ENCODE peak calls at places on chromosomes 5 and 9, in four cellular contexts. M is suprapubic skin, B is brain microvascular endothelial cell, J is choroid plexus epithelial cell. F is an unnamed sample.
A peak's percentile ranks its signal among the peaks of the same experiment; 100 is the strongest.

GRCh38 chr5:178668579-178668978 is 41.7 kb upstream of the CLK4 start:
- DNase-seq in J (no peak), B (no peak), M (no peak), F (no peak)

GRCh38 chr5:55172051-55172899 is 702 bp downstream of the CDC20B start:
- DNase-seq in M (no peak), J (peak; percentile 89), B (peak; percentile 53), F (peak; percentile 85)

GRCh38 chr9:76572205-76572550 is 113.2 kb downstream of the GCNT1 start:
- DNase-seq in J (no peak), M (no peak), B (no peak), F (no peak)

GRCh38 chr5:135131801-135132675 is 98.0 kb upstream of the PITX1 start:
- DNase-seq in M (no peak), B (peak; percentile 7), J (no peak), F (no peak)

GRCh38 chr9:69696802-69697201 is 24.6 kb upstream of the APBA1 start:
- DNase-seq in B (no peak), M (no peak), J (no peak), F (peak; percentile 6)

GRCh38 chr5:176700239-176700847 is 53.1 kb downstream of the TSPAN17 start:
- DNase-seq in M (no peak), B (no peak), J (peak; percentile 22), F (no peak)

GRCh38 chr9:91378695-91379127 is 17.0 kb upstream of the AUH start:
- DNase-seq in M (no peak), B (peak; percentile 76), J (peak; percentile 88), F (peak; percentile 96)

GRCh38 chr9:70408393-70409040 is 5.9 kb downstream of the KLF9 start:
- DNase-seq in J (no peak), M (no peak), B (no peak), F (peak; percentile 54)

GRCh38 chr5:135375040-135375439 is 24.0 kb downstream of the MACROH2A1 start:
- DNase-seq in B (no peak), M (peak; percentile 33), J (no peak), F (no peak)

GRCh38 chr9:91199739-91200497 is 161.8 kb downstream of the AUH start:
- DNase-seq in J (no peak), B (no peak), M (no peak), F (peak; percentile 33)

GRCh38 chr5:180137401-180138213 is 66.0 kb upstream of the RNF130 start:
- DNase-seq in B (no peak), J (no peak), M (peak; percentile 35), F (no peak)

DNA sequence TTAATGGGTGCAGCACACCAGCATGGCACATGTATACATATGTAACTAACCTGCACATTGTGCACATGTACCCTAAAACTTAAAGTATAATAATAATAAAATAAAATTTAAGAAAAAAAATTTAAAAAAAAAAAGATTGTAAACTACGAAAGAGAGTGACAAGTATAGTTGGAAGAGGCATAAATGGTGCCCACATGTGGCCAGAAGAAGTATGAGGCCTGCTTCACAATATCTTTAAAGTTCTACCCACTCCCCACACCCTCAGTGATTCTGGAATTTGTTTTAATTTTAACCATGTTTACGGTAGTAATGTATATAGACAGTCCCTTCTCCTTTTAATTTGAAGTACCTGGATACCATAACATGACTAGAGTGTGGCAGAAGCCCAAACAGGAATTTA is 172.7 kb downstream of the CHSY3 start:
- DNase-seq in B (no peak), M (no peak), J (peak; percentile 30), F (no peak)
- TF ChIP-seq CTCF in B (peak; percentile 41), M (no peak), J (peak; percentile 54), F (no peak)

DNA sequence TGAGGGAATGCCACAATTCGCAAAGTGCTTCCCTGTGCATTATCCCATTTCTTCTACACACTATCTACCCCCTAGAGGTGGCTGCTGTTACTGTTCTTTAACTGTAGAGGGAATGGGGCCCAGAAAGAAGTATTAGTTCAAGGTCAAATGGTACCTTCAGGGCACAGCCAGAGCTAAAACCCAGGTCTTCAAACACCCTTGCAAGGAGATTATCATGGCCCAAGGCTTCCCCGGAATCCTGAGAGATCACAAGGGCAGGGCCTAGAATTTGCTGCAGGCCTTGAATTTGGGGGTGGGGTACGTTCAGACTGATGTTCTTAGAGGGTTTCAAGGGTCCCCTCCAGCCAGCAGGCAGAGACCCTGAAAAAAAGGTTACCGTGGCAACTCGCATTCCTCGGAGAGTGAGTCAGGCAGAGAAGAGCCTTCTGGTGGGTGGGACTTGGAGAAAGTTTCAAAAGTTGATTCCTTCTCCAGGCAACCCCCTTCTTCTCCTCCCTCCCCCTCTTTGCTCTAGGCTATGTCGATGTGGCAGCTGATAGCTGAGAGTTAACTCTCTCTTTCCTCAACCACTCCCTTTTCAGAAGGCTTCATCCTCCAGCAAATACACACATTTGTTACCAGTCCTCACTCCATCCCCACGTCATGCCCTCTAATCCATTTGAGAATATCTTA is 1.9 kb downstream of the SPARC start:
- DNase-seq in J (peak; percentile 98), B (peak; percentile 94), M (peak; percentile 80), F (peak; percentile 98)
- H3K4me3 ChIP-seq in J (peak overlapping the region; percentile 91), B (peak overlapping the region; percentile 100), M (peak overlapping the region; percentile 49), F (peak overlapping the region; percentile 100)

GRCh38 chr9:74205071-74205470 is 292.1 kb upstream of the RORB start:
- DNase-seq in B (no peak), M (no peak), J (no peak), F (no peak)
- TF ChIP-seq CTCF in B (no peak), M (no peak), J (no peak), F (no peak)

GRCh38 chr5:14308384-14309154 is 165.4 kb downstream of the TRIO start:
- DNase-seq in B (no peak), M (no peak), J (no peak), F (no peak)

GRCh38 chr5:14305045-14305444 is 161.9 kb downstream of the TRIO start:
- DNase-seq in M (no peak), B (peak; percentile 91), J (peak; percentile 87), F (peak; percentile 81)

GRCh38 chr5:14309199-14309598 is 166.1 kb downstream of the TRIO start:
- DNase-seq in B (no peak), J (no peak), M (no peak), F (no peak)

GRCh38 chr5:14309864-14310531 is 166.9 kb downstream of the TRIO start:
- DNase-seq in B (no peak), M (no peak), J (no peak), F (no peak)

GRCh38 chr5:14306415-14306814 is 163.3 kb downstream of the TRIO start:
- DNase-seq in B (no peak), M (no peak), J (no peak), F (no peak)
- H3K4me3 ChIP-seq in B (no peak overlapping the region), M (no peak overlapping the region), J (no peak overlapping the region), F (no peak overlapping the region)

GRCh38 chr9:107484117-107484723 is 5.3 kb downstream of the KLF4 start:
- DNase-seq in B (peak; percentile 71), J (peak; percentile 91), M (no peak), F (peak; percentile 94)
- TF ChIP-seq CTCF in B (peak; percentile 64), J (peak; percentile 77), M (peak; percentile 25), F (peak; percentile 55)

GRCh38 chr9:115146581-115147021 is 28.6 kb upstream of the TNC start:
- DNase-seq in J (peak; percentile 75), M (no peak), B (peak; percentile 75), F (peak; percentile 93)
- H3K4me3 ChIP-seq in J (no peak overlapping the region), M (no peak overlapping the region), B (no peak overlapping the region), F (no peak overlapping the region)

DNA sequence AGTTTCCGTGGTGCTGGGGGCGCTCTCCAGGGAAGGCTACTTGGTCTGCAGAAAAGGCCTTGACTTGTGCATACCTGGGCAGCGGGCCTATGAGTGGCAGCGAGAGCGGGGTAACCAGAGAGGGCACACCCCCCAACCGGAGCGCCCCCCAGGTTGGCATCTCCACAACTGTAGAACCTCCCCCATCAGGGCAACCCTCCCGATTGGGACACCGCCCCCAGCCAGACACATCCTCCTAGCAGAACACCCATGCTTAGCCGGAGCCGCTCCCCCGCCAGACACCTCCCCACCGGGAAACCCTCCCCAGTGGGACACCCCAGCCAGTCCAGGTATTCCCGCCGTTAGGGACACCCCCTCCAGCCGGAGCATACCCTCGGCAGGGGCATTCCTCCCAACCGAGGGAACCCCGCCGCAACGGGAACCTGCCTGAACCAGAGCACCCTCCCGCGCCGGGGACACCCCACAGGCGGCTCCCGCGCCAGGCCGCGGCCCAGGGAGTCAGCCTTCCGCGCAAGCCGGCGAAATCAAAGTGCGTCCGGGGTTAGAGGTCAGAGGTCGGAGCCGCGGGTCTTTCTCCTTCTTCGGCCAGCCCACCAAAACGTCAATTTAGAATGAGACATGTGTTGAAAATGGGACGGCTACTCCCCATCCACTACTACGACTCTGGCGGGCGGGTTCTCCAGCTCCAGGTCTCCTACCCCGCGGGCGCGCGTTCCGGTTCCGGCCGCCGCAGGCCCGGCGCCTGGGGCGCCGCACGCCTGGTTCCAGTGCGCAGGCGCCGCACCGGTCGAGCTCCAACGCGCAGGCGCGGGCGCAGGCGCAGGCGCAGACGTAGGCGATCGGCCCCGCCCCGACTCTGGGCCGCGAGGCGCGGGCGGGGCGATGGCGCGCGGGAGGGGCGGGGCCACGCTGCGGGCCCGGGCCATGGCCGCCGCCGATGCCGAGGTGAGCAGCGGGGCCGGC is at the start of gene EHMT1:
- DNase-seq in M (peak; percentile 88), J (peak; percentile 84), B (peak; percentile 57), F (peak; percentile 76)
- TF ChIP-seq CTCF in M (no peak), J (peak; percentile 6), B (no peak), F (no peak)

GRCh38 chr9:37187713-37188439 is 67.5 kb downstream of the ZCCHC7 start:
- DNase-seq in B (no peak), M (no peak), J (peak; percentile 45), F (no peak)
- H3K4me3 ChIP-seq in B (no peak overlapping the region), M (no peak overlapping the region), J (no peak overlapping the region), F (no peak overlapping the region)

DNA sequence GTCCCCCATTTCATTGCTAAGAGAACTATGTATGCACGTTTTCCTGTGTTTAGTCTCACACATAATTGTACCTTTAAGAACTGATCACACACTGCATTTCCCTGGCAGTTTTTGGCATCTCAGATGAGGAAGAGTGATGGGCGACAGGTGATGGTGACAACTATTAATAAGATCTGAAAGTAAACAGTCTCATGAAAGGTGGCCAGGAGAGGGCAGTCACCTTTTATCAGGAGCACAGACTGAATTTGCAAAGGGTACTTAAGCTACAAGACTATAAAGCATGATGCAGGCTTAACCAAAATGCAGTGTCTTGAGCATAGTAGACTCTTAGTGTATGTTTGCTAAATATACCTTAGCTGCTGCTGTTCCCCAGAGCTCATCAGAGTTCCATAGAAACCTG is 91.5 kb downstream of the GHR start:
- DNase-seq in M (no peak), J (no peak), B (no peak), F (no peak)
- TF ChIP-seq CTCF in M (no peak), J (no peak), B (no peak), F (no peak)

GRCh38 chr9:99819484-99820329 is 2.0 kb upstream of the NR4A3 start:
- DNase-seq in B (peak; percentile 95), J (peak; percentile 96), M (peak; percentile 96), F (peak; percentile 95)
- H3K4me3 ChIP-seq in B (peak overlapping the region; percentile 81), J (peak overlapping the region; percentile 89), M (peak overlapping the region; percentile 87), F (peak overlapping the region; percentile 90)

F was measured in fibroblast of the aortic adventitia.